ENCODE peak calls at places on chromosomes 16 and 17, in ten cellular contexts. I is colonic mucosa; Q is sigmoid colon; W is NCI-H1092; T is substantia nigra; O is ELF-1; Z is GM18507; U is CD8-positive, alpha-beta memory T cell; L is renal cortical epithelial cell; K is dorsolateral prefrontal cortex. E is an unnamed sample.

GRCh38 chr17:39002991-39003715 is 36.0 kb upstream of the FBXO47 start:
- DNase-seq in O (no peak), Z (no peak), L (peak), K (peak), Q (peak), U (peak), T (no peak), I (peak), W (no peak), E (peak)

GRCh38 chr16:56939801-56940200 is 7.9 kb downstream of the HERPUD1 start:
- DNase-seq in T (no peak), Q (peak), Z (no peak), K (no peak), W (peak), U (no peak), I (no peak), O (no peak), L (no peak), E (no peak)

GRCh38 chr17:34443832-34444469 is 80.9 kb upstream of the CCL1 start:
- DNase-seq in Q (no peak), I (no peak), T (no peak), W (peak), O (peak), Z (no peak), L (no peak), K (no peak), U (no peak), E (no peak)

GRCh38 chr17:2909164-2909852 is 113.1 kb downstream of the RAP1GAP2 start:
- DNase-seq in O (no peak), Z (no peak), U (no peak), K (no peak), I (no peak), L (no peak), Q (no peak), W (no peak), T (no peak), E (no peak)

GRCh38 chr16:57029161-57030160 is 40.1 kb downstream of the NLRC5 start:
- DNase-seq in K (no peak), O (peak), L (peak), I (no peak), W (no peak), U (peak), Z (no peak), Q (no peak), T (no peak), E (no peak)

GRCh38 chr17:45227631-45228120 is 6.0 kb downstream of the FMNL1 start:
- DNase-seq in O (no peak), Z (no peak), L (no peak), Q (no peak), I (no peak), W (no peak), K (no peak), U (no peak), T (no peak), E (no peak)

GRCh38 chr17:68013385-68013784 is 17.1 kb upstream of the C17orf58 start:
- DNase-seq in K (no peak), U (no peak), Q (no peak), I (no peak), O (no peak), T (no peak), Z (no peak), W (no peak), L (no peak), E (no peak)

GRCh38 chr17:63973930-63974593 is 1.3 kb upstream of the SCN4A start:
- DNase-seq in O (no peak), Z (no peak), L (peak), I (no peak), K (no peak), T (no peak), Q (no peak), U (no peak), W (no peak), E (no peak)

GRCh38 chr17:2337152-2337810 is at the start of gene SGSM2:
- DNase-seq in U (peak), I (peak), K (peak), O (peak), L (no peak), T (peak), Z (peak), W (peak), Q (peak), E (peak)

E was measured in T-helper 22 cell.